ENCODE peak calls at places on chromosome 15, in ten cellular contexts. Y, E, U, N, M, P, F, Z, X and R are unnamed samples.

GRCh38 chr15:62928996-62929350 is 113.6 kb upstream of the TPM1 start:
- DNase-seq in N (no peak), U (peak; percentile 95), Z (no peak), F (no peak), Y (no peak), M (no peak), X (no peak), E (no peak), P (no peak), R (no peak)

GRCh38 chr15:72796515-72797337 is 13.2 kb upstream of the ADPGK start:
- DNase-seq in Y (peak; percentile 49), X (peak; percentile 85), U (peak; percentile 15), P (peak; percentile 52), Z (peak; percentile 46), N (peak; percentile 58), F (peak; percentile 40), E (no peak), M (no peak), R (peak; percentile 85)

GRCh38 chr15:49815937-49816336 is 195.1 kb downstream of the DTWD1 start:
- DNase-seq in E (no peak), F (no peak), N (peak; percentile 54), U (no peak), Z (no peak), Y (no peak), P (no peak), M (no peak), X (no peak), R (no peak)

GRCh38 chr15:39828374-39828931 is 45.8 kb upstream of the FSIP1 start:
- DNase-seq in P (no peak), X (no peak), Y (no peak), U (peak; percentile 37), E (no peak), M (no peak), Z (no peak), F (no peak), N (no peak), R (no peak)

GRCh38 chr15:60583946-60584345 is 105.0 kb upstream of the ICE2 start:
- DNase-seq in E (no peak), M (no peak), U (peak; percentile 15), X (no peak), P (no peak), Y (no peak), F (no peak), Z (no peak), N (no peak), R (no peak)

GRCh38 chr15:69154026-69154425 is 6.4 kb upstream of the GLCE start:
- DNase-seq in Y (no peak), P (no peak), N (no peak), U (no peak), F (no peak), Z (no peak), M (no peak), E (no peak), X (no peak), R (no peak)

GRCh38 chr15:94083467-94083991 is 147.8 kb upstream of the MCTP2 start:
- DNase-seq in F (no peak), P (no peak), U (peak; percentile 57), N (no peak), Z (no peak), E (no peak), X (no peak), M (no peak), Y (no peak), R (no peak)

GRCh38 chr15:65368646-65369045 is 9.2 kb downstream of the IGDCC3 start:
- DNase-seq in N (peak; percentile 30), P (no peak), U (no peak), E (no peak), F (no peak), X (no peak), Y (no peak), M (no peak), Z (no peak), R (no peak)

GRCh38 chr15:100328796-100329195 is 13.0 kb downstream of the ADAMTS17 start:
- DNase-seq in E (no peak), P (no peak), M (no peak), U (no peak), N (no peak), Z (no peak), X (no peak), F (peak; percentile 41), Y (no peak), R (no peak)

GRCh38 chr15:29670945-29671307 is 151.3 kb downstream of the TJP1 start:
- DNase-seq in M (no peak), N (no peak), F (no peak), U (peak; percentile 95), Z (no peak), X (no peak), P (no peak), E (no peak), Y (no peak), R (no peak)

GRCh38 chr15:44009056-44009455 is 182.3 kb downstream of the WDR76 start:
- DNase-seq in X (no peak), Y (no peak), U (peak; percentile 88), Z (no peak), F (no peak), P (no peak), M (no peak), E (no peak), N (no peak), R (no peak)

GRCh38 chr15:81115054-81115939 is 18.8 kb upstream of the CFAP161 start:
- DNase-seq in Y (no peak), E (no peak), M (no peak), F (no peak), N (no peak), P (no peak), X (no peak), U (no peak), Z (no peak), R (no peak)

GRCh38 chr15:101014921-101015841 is 96.0 kb downstream of the LRRK1 start:
- DNase-seq in M (peak; percentile 40), N (peak; percentile 70), X (peak; percentile 73), Y (peak; percentile 73), F (peak; percentile 45), Z (peak; percentile 60), P (peak; percentile 14), E (peak; percentile 38), U (peak; percentile 75), R (peak; percentile 87)

GRCh38 chr15:89112341-89112971 is 24.2 kb downstream of the ABHD2 start:
- DNase-seq in Z (no peak), F (no peak), X (no peak), N (no peak), Y (no peak), M (peak; percentile 48), U (no peak), E (no peak), P (no peak), R (no peak)

GRCh38 chr15:39407116-39407515 is 173.8 kb upstream of the THBS1 start:
- DNase-seq in M (no peak), N (no peak), Z (no peak), X (no peak), U (no peak), E (no peak), Y (no peak), P (no peak), F (no peak), R (no peak)

GRCh38 chr15:25556136-25556535 is 117.3 kb upstream of the UBE3A start:
- DNase-seq in X (no peak), M (no peak), F (no peak), Y (no peak), E (no peak), U (no peak), N (no peak), P (no peak), Z (no peak), R (no peak)